ENCODE peak calls at places on chromosomes 4 and X, in five cellular contexts. A is astrocyte, D is fibroblast of lung, K is stomach, E is mucosa of descending colon. U is an unnamed sample.
A peak's percentile ranks its signal among the peaks of the same experiment; 100 is the strongest.

GRCh38 chrX:49059209-49060191 is 701 bp downstream of the CCDC120 start:
- DNase-seq in A (no peak), K (peak; percentile 38), D (no peak), E (peak; percentile 49), U (no peak)

GRCh38 chr4:8228319-8229250 is 29.5 kb downstream of the SH3TC1 start:
- DNase-seq in A (peak; percentile 79), E (peak; percentile 67), K (peak; percentile 94), D (peak; percentile 80), U (peak; percentile 67)

GRCh38 chr4:177546745-177547144 is 104.5 kb upstream of the AGA start:
- DNase-seq in D (peak; percentile 18), E (no peak), A (peak; percentile 12), K (no peak), U (no peak)

GRCh38 chr4:107736924-107737448 is 17.0 kb upstream of the PAPSS1 start:
- DNase-seq in E (peak; percentile 14), D (peak; percentile 60), K (no peak), A (no peak), U (peak; percentile 29)

GRCh38 chr4:3517731-3518510 is 14.3 kb downstream of the LRPAP1 start:
- DNase-seq in E (no peak), K (no peak), D (no peak), A (no peak), U (no peak)

GRCh38 chr4:47838445-47838844 is 578 bp upstream of the CORIN start:
- DNase-seq in K (no peak), E (no peak), D (no peak), A (no peak), U (no peak)

GRCh38 chr4:26273308-26273980 is 47.4 kb upstream of the RBPJ start:
- DNase-seq in E (peak; percentile 14), K (no peak), D (no peak), A (no peak), U (no peak)

GRCh38 chrX:130539721-130540321 is 138.0 kb downstream of the RBMX2 start:
- DNase-seq in A (peak; percentile 4), K (peak; percentile 46), D (peak; percentile 61), E (peak; percentile 41), U (peak; percentile 36)

GRCh38 chr4:39021631-39022030 is 10.6 kb downstream of the TMEM156 start:
- DNase-seq in E (no peak), A (no peak), D (peak; percentile 61), K (no peak), U (no peak)

GRCh38 chrX:100647095-100647494 is 3.1 kb downstream of the SRPX2 start:
- DNase-seq in K (no peak), E (no peak), D (peak; percentile 39), A (peak; percentile 30), U (no peak)

GRCh38 chr4:42150653-42151567 is 1.5 kb downstream of the BEND4 start:
- DNase-seq in K (no peak), E (peak; percentile 1), A (no peak), D (no peak), U (peak; percentile 19)

GRCh38 chrX:3371163-3371562 is 24.7 kb upstream of the MXRA5 start:
- DNase-seq in D (no peak), K (no peak), E (no peak), A (peak; percentile 38), U (no peak)

GRCh38 chr4:46491455-46491854 is 101.5 kb upstream of the GABRA2 start:
- DNase-seq in K (no peak), D (no peak), A (no peak), E (no peak), U (no peak)

GRCh38 chr4:113700602-113701150 is 60.9 kb downstream of the CAMK2D start:
- DNase-seq in A (no peak), D (peak; percentile 26), E (no peak), K (no peak), U (no peak)

GRCh38 chr4:6087669-6088068 is 69.4 kb upstream of the C4orf50 start:
- DNase-seq in A (no peak), D (no peak), E (no peak), K (peak; percentile 70), U (no peak)

GRCh38 chrX:149830192-149830873 is 48.6 kb downstream of the MAGEA9 start:
- DNase-seq in E (no peak), K (no peak), A (peak; percentile 24), D (peak; percentile 29), U (no peak)

GRCh38 chr4:7254736-7255487 is 62.6 kb downstream of the SORCS2 start:
- DNase-seq in A (no peak), K (no peak), E (no peak), D (no peak), U (no peak)

GRCh38 chr4:184433258-184433892 is 41.0 kb downstream of the IRF2 start:
- DNase-seq in E (no peak), A (no peak), D (peak; percentile 20), K (no peak), U (no peak)

GRCh38 chrX:150482537-150483217 is 85.7 kb upstream of the MTM1 start:
- DNase-seq in A (peak; percentile 75), D (peak; percentile 34), E (no peak), K (no peak), U (no peak)

GRCh38 chrX:125436855-125437254 is 117.2 kb downstream of the TEX13C start:
- DNase-seq in K (no peak), D (no peak), A (no peak), E (no peak), U (no peak)

GRCh38 chr4:8128096-8128856 is 30.3 kb downstream of the ABLIM2 start:
- DNase-seq in A (no peak), D (no peak), E (peak; percentile 38), K (no peak), U (no peak)

GRCh38 chr4:141065872-141066271 is 67.4 kb downstream of the RNF150 start:
- DNase-seq in A (no peak), K (no peak), E (no peak), D (peak; percentile 45), U (no peak)

GRCh38 chr4:99529218-99529617 is 18.4 kb downstream of the C4orf17 start:
- DNase-seq in E (no peak), K (no peak), A (no peak), D (peak; percentile 68), U (no peak)

GRCh38 chr4:4599886-4600285 is 58.0 kb upstream of the STX18 start:
- DNase-seq in D (no peak), E (no peak), K (no peak), A (no peak), U (no peak)

DNA sequence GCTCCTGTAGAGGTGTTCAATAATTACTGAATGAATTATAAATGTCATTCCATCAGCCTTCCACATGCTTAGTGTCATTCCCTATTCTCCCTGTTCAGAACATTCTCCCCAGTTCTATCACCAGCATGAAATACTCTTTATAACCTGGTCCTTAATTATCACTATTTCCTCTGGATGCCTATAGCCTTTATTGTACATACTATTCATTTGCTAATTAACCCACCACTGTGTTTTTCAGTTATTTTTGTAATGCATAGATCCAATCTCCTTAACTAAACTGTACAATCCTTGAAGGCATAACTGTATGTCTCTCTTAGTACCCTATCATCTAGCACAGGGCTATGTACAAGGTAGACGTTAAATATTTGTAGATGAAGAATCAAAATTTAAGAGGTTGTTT is 1.2 kb downstream of the ABCB7 start:
- DNase-seq in D (no peak), K (no peak), A (no peak), E (no peak), U (no peak)
- H3K4me3 ChIP-seq in D (peak overlapping the region; percentile 76), K (no peak overlapping the region), A (no peak overlapping the region), E (no peak overlapping the region), U (no peak overlapping the region)

GRCh38 chrX:9988762-9989161 is 21.6 kb downstream of the CLDN34 start:
- DNase-seq in D (peak; percentile 18), A (no peak), E (no peak), K (no peak), U (no peak)
- TF ChIP-seq CTCF in D (peak; percentile 22), A (peak; percentile 44), E (no peak), K (no peak), U (no peak)

DNA sequence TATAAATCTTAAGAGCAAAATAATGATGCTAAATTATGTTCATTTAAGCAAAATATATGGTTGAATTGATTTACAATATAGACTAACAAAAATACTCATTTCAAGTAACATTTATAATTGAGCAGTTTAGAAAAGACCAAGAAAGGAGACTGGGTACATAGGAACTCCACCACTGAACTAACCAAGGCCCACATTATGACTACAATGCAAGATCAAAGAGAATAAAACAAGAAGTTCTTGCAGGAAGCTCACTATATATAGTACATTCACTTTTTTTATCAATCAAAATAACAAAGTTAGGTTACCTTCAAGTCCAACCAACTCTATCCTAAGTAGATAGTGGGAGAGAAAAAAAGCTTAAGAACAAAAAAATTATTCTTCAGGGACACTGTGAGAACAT is 8.0 kb downstream of the CHIC2 start:
- DNase-seq in E (no peak), A (no peak), K (no peak), D (no peak), U (no peak)
- H3K4me1 ChIP-seq in E (no peaks in the 10 kb centered on the region), A (peaks cover 9% of the 10 kb centered on the region), K (peaks cover 91% of the 10 kb centered on the region), D (peaks cover 2% of the 10 kb centered on the region), U (peaks cover 3% of the 10 kb centered on the region)

GRCh38 chr4:338759-339097 is 1.1 kb downstream of the ZNF141 start:
- DNase-seq in D (no peak), E (no peak), A (no peak), K (no peak), U (no peak)
- H3K4me3 ChIP-seq in D (peak overlapping the region; percentile 75), E (no peak overlapping the region), A (peak overlapping the region; percentile 80), K (peak overlapping the region; percentile 93), U (peak overlapping the region; percentile 98)

U was measured in colonic mucosa.